ENCODE peak calls at places on chromosomes 11 and 22, in five cellular contexts. One of them, this sample, is unnamed.

GRCh38 chr11:36146437-36146836 is 142.8 kb downstream of the COMMD9 start:
- DNase-seq in foreskin fibroblast: no peak
- DNase-seq in AG09309: no peak
- DNase-seq in activated CD4-positive, alpha-beta memory T cell treated with anti-CD3 and anti-CD28 coated beads, Interleukin-2, amount 10 ng/mL, durations not matched to agents 7 days and 5 days: no peak
- DNase-seq in GM12891: no peak
- DNase-seq in this sample: no peak

GRCh38 chr11:60125962-60126585 is 37.6 kb downstream of the MS4A2 start:
- DNase-seq in foreskin fibroblast: no peak
- DNase-seq in AG09309: no peak
- DNase-seq in activated CD4-positive, alpha-beta memory T cell treated with anti-CD3 and anti-CD28 coated beads, Interleukin-2, amount 10 ng/mL, durations not matched to agents 7 days and 5 days: no peak
- DNase-seq in GM12891: no peak
- DNase-seq in this sample: no peak

GRCh38 chr11:18329196-18329870 is 7.0 kb downstream of the GTF2H1 start:
- DNase-seq in foreskin fibroblast: no peak
- DNase-seq in AG09309: no peak
- DNase-seq in activated CD4-positive, alpha-beta memory T cell treated with anti-CD3 and anti-CD28 coated beads, Interleukin-2, amount 10 ng/mL, durations not matched to agents 7 days and 5 days: no peak
- DNase-seq in GM12891: no peak
- DNase-seq in this sample: no peak

GRCh38 chr11:134664447-134664846 is 252.4 kb upstream of the B3GAT1 start:
- DNase-seq in foreskin fibroblast: no peak
- DNase-seq in AG09309: no peak
- DNase-seq in activated CD4-positive, alpha-beta memory T cell treated with anti-CD3 and anti-CD28 coated beads, Interleukin-2, amount 10 ng/mL, durations not matched to agents 7 days and 5 days: no peak
- DNase-seq in GM12891: no peak
- DNase-seq in this sample: no peak

GRCh38 chr11:6319001-6319878 is 1.1 kb downstream of the CAVIN3 start:
- DNase-seq in foreskin fibroblast: peak; percentile 70
- DNase-seq in AG09309: no peak
- DNase-seq in activated CD4-positive, alpha-beta memory T cell treated with anti-CD3 and anti-CD28 coated beads, Interleukin-2, amount 10 ng/mL, durations not matched to agents 7 days and 5 days: no peak
- DNase-seq in GM12891: no peak
- DNase-seq in this sample: no peak

GRCh38 chr11:8971917-8972316 is 7.7 kb upstream of the TMEM9B start:
- DNase-seq in foreskin fibroblast: no peak
- DNase-seq in AG09309: no peak
- DNase-seq in activated CD4-positive, alpha-beta memory T cell treated with anti-CD3 and anti-CD28 coated beads, Interleukin-2, amount 10 ng/mL, durations not matched to agents 7 days and 5 days: no peak
- DNase-seq in GM12891: no peak
- DNase-seq in this sample: no peak

GRCh38 chr11:124069429-124070401 is 28.6 kb upstream of the OR10G7 start:
- DNase-seq in foreskin fibroblast: peak; percentile 72
- DNase-seq in AG09309: peak; percentile 2
- DNase-seq in activated CD4-positive, alpha-beta memory T cell treated with anti-CD3 and anti-CD28 coated beads, Interleukin-2, amount 10 ng/mL, durations not matched to agents 7 days and 5 days: peak; percentile 43
- DNase-seq in GM12891: no peak
- DNase-seq in this sample: no peak

GRCh38 chr11:69553416-69554357 is 72.2 kb downstream of the LINC01488 start:
- DNase-seq in foreskin fibroblast: no peak
- DNase-seq in AG09309: no peak
- DNase-seq in activated CD4-positive, alpha-beta memory T cell treated with anti-CD3 and anti-CD28 coated beads, Interleukin-2, amount 10 ng/mL, durations not matched to agents 7 days and 5 days: no peak
- DNase-seq in GM12891: no peak
- DNase-seq in this sample: no peak

GRCh38 chr22:22996511-22997261 is 73.6 kb upstream of the GNAZ start:
- DNase-seq in foreskin fibroblast: no peak
- DNase-seq in AG09309: no peak
- DNase-seq in activated CD4-positive, alpha-beta memory T cell treated with anti-CD3 and anti-CD28 coated beads, Interleukin-2, amount 10 ng/mL, durations not matched to agents 7 days and 5 days: no peak
- DNase-seq in GM12891: no peak
- DNase-seq in this sample: no peak

GRCh38 chr11:32829157-32829679 is 509 bp upstream of the PRRG4 start:
- DNase-seq in foreskin fibroblast: no peak
- DNase-seq in AG09309: no peak
- DNase-seq in activated CD4-positive, alpha-beta memory T cell treated with anti-CD3 and anti-CD28 coated beads, Interleukin-2, amount 10 ng/mL, durations not matched to agents 7 days and 5 days: no peak
- DNase-seq in GM12891: no peak
- DNase-seq in this sample: no peak

GRCh38 chr11:4960877-4961276 is 5.4 kb upstream of the OR51A2 start:
- DNase-seq in foreskin fibroblast: no peak
- DNase-seq in AG09309: no peak
- DNase-seq in activated CD4-positive, alpha-beta memory T cell treated with anti-CD3 and anti-CD28 coated beads, Interleukin-2, amount 10 ng/mL, durations not matched to agents 7 days and 5 days: no peak
- DNase-seq in GM12891: no peak
- DNase-seq in this sample: no peak

GRCh38 chr22:35587447-35587870 is 29.7 kb downstream of the MB start:
- DNase-seq in foreskin fibroblast: no peak
- DNase-seq in AG09309: no peak
- DNase-seq in activated CD4-positive, alpha-beta memory T cell treated with anti-CD3 and anti-CD28 coated beads, Interleukin-2, amount 10 ng/mL, durations not matched to agents 7 days and 5 days: no peak
- DNase-seq in GM12891: no peak
- DNase-seq in this sample: peak; percentile 20

GRCh38 chr11:59207988-59208432 is 4.7 kb downstream of the MPEG1 start:
- DNase-seq in foreskin fibroblast: peak; percentile 74
- DNase-seq in AG09309: peak; percentile 39
- DNase-seq in activated CD4-positive, alpha-beta memory T cell treated with anti-CD3 and anti-CD28 coated beads, Interleukin-2, amount 10 ng/mL, durations not matched to agents 7 days and 5 days: peak; percentile 35
- DNase-seq in GM12891: no peak
- DNase-seq in this sample: no peak

This sample was measured in substantia nigra.